ENCODE peak calls at places on chromosomes 13 and 19, in seven cellular contexts. K is testis, D is NCI-H1092, R is lower lobe of right lung, O is skeletal muscle cell, Y is nephron progenitor cell, V is endodermal cell. A is an unnamed sample.

GRCh38 chr13:22964245-22964966 is 216.4 kb upstream of the SGCG start:
- DNase-seq in K (no peak), D (no peak), R (no peak), O (no peak), Y (no peak), V (peak; percentile 29), A (no peak)

GRCh38 chr19:18417250-18418033 is 1.8 kb upstream of the SSBP4 start:
- DNase-seq in K (peak; percentile 74), D (peak; percentile 19), R (peak; percentile 87), O (peak; percentile 59), Y (peak; percentile 78), V (peak; percentile 89), A (peak; percentile 79)

GRCh38 chr19:2627319-2627829 is 75.1 kb downstream of the GNG7 start:
- DNase-seq in K (peak; percentile 82), D (peak; percentile 23), R (peak; percentile 78), O (peak; percentile 95), Y (no peak), V (no peak), A (no peak)

GRCh38 chr19:17049711-17050280 is 23.2 kb upstream of the CPAMD8 start:
- DNase-seq in K (peak; percentile 29), D (no peak), R (no peak), O (peak; percentile 28), Y (no peak), V (no peak), A (no peak)

GRCh38 chr19:15452111-15453047 is 2.6 kb upstream of the WIZ start:
- DNase-seq in K (peak; percentile 88), D (no peak), R (peak; percentile 91), O (peak; percentile 64), Y (peak; percentile 88), V (peak; percentile 99), A (no peak)

GRCh38 chr13:60959427-60959826 is 456.2 kb downstream of the PCDH20 start:
- DNase-seq in K (no peak), D (no peak), R (no peak), O (no peak), Y (no peak), V (no peak), A (no peak)

GRCh38 chr19:43519436-43520088 is 7.4 kb downstream of the ETHE1 start:
- DNase-seq in K (peak; percentile 85), D (peak; percentile 35), R (peak; percentile 77), O (peak; percentile 74), Y (peak; percentile 89), V (peak; percentile 91), A (peak; percentile 73)

GRCh38 chr19:42290523-42291436 is 11.2 kb upstream of the PRR19 start:
- DNase-seq in K (no peak), D (no peak), R (no peak), O (no peak), Y (peak; percentile 64), V (peak; percentile 66), A (peak; percentile 56)

GRCh38 chr13:22074403-22074802 is 403.5 kb downstream of the FGF9 start:
- DNase-seq in K (no peak), D (no peak), R (no peak), O (no peak), Y (no peak), V (no peak), A (no peak)

GRCh38 chr13:44294868-44295267 is 78.8 kb upstream of the SERP2 start:
- DNase-seq in K (no peak), D (no peak), R (no peak), O (no peak), Y (no peak), V (no peak), A (no peak)

GRCh38 chr19:58228584-58229254 is at the start of gene ZNF544:
- DNase-seq in K (peak; percentile 88), D (peak; percentile 61), R (peak; percentile 87), O (peak; percentile 26), Y (peak; percentile 71), V (peak; percentile 95), A (peak; percentile 82)

GRCh38 chr13:30898721-30899188 is 7.3 kb upstream of the MEDAG start:
- DNase-seq in K (no peak), D (no peak), R (no peak), O (peak; percentile 98), Y (no peak), V (no peak), A (no peak)

GRCh38 chr19:16532440-16533273 is 9.6 kb downstream of the CHERP start:
- DNase-seq in K (no peak), D (no peak), R (no peak), O (no peak), Y (no peak), V (no peak), A (no peak)

GRCh38 chr13:104553156-104553555 is 1486.9 kb upstream of the SLC10A2 start:
- DNase-seq in K (no peak), D (no peak), R (no peak), O (peak; percentile 24), Y (no peak), V (no peak), A (no peak)

GRCh38 chr19:42496551-42497133 is 31.6 kb downstream of the CEACAM1 start:
- DNase-seq in K (no peak), D (no peak), R (no peak), O (no peak), Y (no peak), V (no peak), A (no peak)

GRCh38 chr19:17294051-17294891 is 9.0 kb downstream of the ABHD8 start:
- DNase-seq in K (peak; percentile 68), D (no peak), R (peak; percentile 62), O (no peak), Y (peak; percentile 63), V (peak; percentile 96), A (peak; percentile 35)

GRCh38 chr19:48826606-48827020 is 9.7 kb downstream of the HSD17B14 start:
- DNase-seq in K (no peak), D (no peak), R (peak; percentile 72), O (no peak), Y (no peak), V (peak; percentile 89), A (no peak)

GRCh38 chr19:54172413-54172763 is 572 bp downstream of the TMC4 start:
- DNase-seq in K (no peak), D (no peak), R (no peak), O (no peak), Y (no peak), V (no peak), A (no peak)

GRCh38 chr13:62598708-62599107 is 1183.1 kb upstream of the PCDH20 start:
- DNase-seq in K (no peak), D (no peak), R (no peak), O (no peak), Y (no peak), V (peak; percentile 45), A (no peak)

GRCh38 chr19:38250821-38251563 is 5.2 kb downstream of the PPP1R14A start:
- DNase-seq in K (peak; percentile 95), D (no peak), R (peak; percentile 56), O (no peak), Y (peak; percentile 57), V (peak; percentile 71), A (no peak)

GRCh38 chr19:18089726-18090125 is 3.0 kb upstream of the IL12RB1 start:
- DNase-seq in K (no peak), D (no peak), R (no peak), O (no peak), Y (no peak), V (no peak), A (no peak)

GRCh38 chr19:33434886-33435705 is 61.6 kb downstream of the CEBPG start:
- DNase-seq in K (no peak), D (no peak), R (peak; percentile 37), O (no peak), Y (no peak), V (no peak), A (no peak)

GRCh38 chr19:460877-461609 is at the start of gene SHC2:
- DNase-seq in K (no peak), D (no peak), R (no peak), O (no peak), Y (peak; percentile 67), V (no peak), A (no peak)

GRCh38 chr13:85582890-85583289 is 216.3 kb downstream of the SLITRK6 start:
- DNase-seq in K (no peak), D (no peak), R (no peak), O (no peak), Y (no peak), V (no peak), A (no peak)

GRCh38 chr13:44668707-44669106 is 92.6 kb upstream of the TSC22D1 start:
- DNase-seq in K (no peak), D (no peak), R (no peak), O (no peak), Y (no peak), V (no peak), A (no peak)